ENCODE peak calls at places on chromosomes 7 and 10, in eight cellular contexts. Q is AG04449, Y is omental fat pad, S is endothelial cell, H is astrocyte of the spinal cord, J is brain microvascular endothelial cell, E is HFF-Myc, X is tibial nerve. W is an unnamed sample.

GRCh38 chr10:127338391-127339108 is 142.2 kb upstream of the INSYN2A start:
- DNase-seq in Q (peak), Y (no peak), S (no peak), H (no peak), J (no peak), E (no peak), X (peak), W (no peak)

GRCh38 chr7:141301544-141301943 is 227.7 kb downstream of the TMEM178B start:
- DNase-seq in Q (no peak), Y (no peak), S (no peak), H (no peak), J (no peak), E (no peak), X (no peak), W (no peak)

GRCh38 chr7:26620352-26620751 is 244.0 kb downstream of the SKAP2 start:
- DNase-seq in Q (no peak), Y (no peak), S (peak), H (peak), J (no peak), E (peak), X (no peak), W (no peak)

GRCh38 chr10:49174261-49174925 is 13.8 kb downstream of the TMEM273 start:
- DNase-seq in Q (no peak), Y (no peak), S (no peak), H (no peak), J (no peak), E (no peak), X (no peak), W (no peak)

GRCh38 chr10:1462521-1462920 is 274.8 kb downstream of the ADARB2 start:
- DNase-seq in Q (no peak), Y (no peak), S (no peak), H (no peak), J (no peak), E (no peak), X (no peak), W (no peak)

GRCh38 chr7:46168671-46169383 is 247.8 kb upstream of the IGFBP3 start:
- DNase-seq in Q (no peak), Y (no peak), S (no peak), H (no peak), J (no peak), E (no peak), X (no peak), W (no peak)

GRCh38 chr7:99201027-99201426 is 6.9 kb downstream of the KPNA7 start:
- DNase-seq in Q (peak), Y (no peak), S (no peak), H (peak), J (peak), E (no peak), X (no peak), W (no peak)

GRCh38 chr10:73768881-73769280 is 13.0 kb upstream of the CHCHD1 start:
- DNase-seq in Q (no peak), Y (no peak), S (no peak), H (no peak), J (no peak), E (no peak), X (no peak), W (peak)

GRCh38 chr10:62182595-62182994 is 86.0 kb downstream of the RTKN2 start:
- DNase-seq in Q (no peak), Y (no peak), S (no peak), H (no peak), J (no peak), E (no peak), X (no peak), W (no peak)

GRCh38 chr7:137682596-137682995 is 164.2 kb downstream of the DGKI start:
- DNase-seq in Q (peak), Y (no peak), S (no peak), H (peak), J (peak), E (no peak), X (no peak), W (no peak)

GRCh38 chr7:84701524-84702306 is 485.1 kb downstream of the SEMA3D start:
- DNase-seq in Q (peak), Y (no peak), S (no peak), H (peak), J (peak), E (peak), X (no peak), W (no peak)

GRCh38 chr7:123305840-123306375 is 106.1 kb upstream of the SLC13A1 start:
- DNase-seq in Q (no peak), Y (no peak), S (no peak), H (no peak), J (no peak), E (no peak), X (no peak), W (no peak)

GRCh38 chr7:8105449-8106095 is 137.0 kb downstream of the GLCCI1 start:
- DNase-seq in Q (no peak), Y (no peak), S (no peak), H (peak), J (no peak), E (no peak), X (no peak), W (no peak)

GRCh38 chr7:149005427-149006344 is 22.6 kb downstream of the PDIA4 start:
- DNase-seq in Q (no peak), Y (peak), S (peak), H (peak), J (peak), E (peak), X (peak), W (peak)

GRCh38 chr10:43943825-43944360 is 295.2 kb upstream of the ZNF32 start:
- DNase-seq in Q (no peak), Y (no peak), S (no peak), H (no peak), J (no peak), E (no peak), X (peak), W (no peak)

GRCh38 chr7:128395748-128396147 is 14.0 kb downstream of the IMPDH1 start:
- DNase-seq in Q (no peak), Y (no peak), S (no peak), H (no peak), J (no peak), E (no peak), X (no peak), W (no peak)

GRCh38 chr10:103666751-103667150 is 173.2 kb downstream of the NEURL1 start:
- DNase-seq in Q (no peak), Y (no peak), S (no peak), H (no peak), J (no peak), E (no peak), X (no peak), W (no peak)

GRCh38 chr7:506391-506831 is 13.2 kb downstream of the PDGFA start:
- DNase-seq in Q (no peak), Y (no peak), S (no peak), H (no peak), J (no peak), E (no peak), X (no peak), W (no peak)

GRCh38 chr7:101586078-101586941 is 42.8 kb downstream of the MYL10 start:
- DNase-seq in Q (no peak), Y (no peak), S (no peak), H (no peak), J (no peak), E (no peak), X (no peak), W (no peak)

GRCh38 chr10:74151879-74152722 is 1.1 kb downstream of the ADK start:
- DNase-seq in Q (no peak), Y (no peak), S (no peak), H (no peak), J (no peak), E (no peak), X (peak), W (no peak)

GRCh38 chr7:41188163-41189130 is 514.4 kb downstream of the INHBA start:
- DNase-seq in Q (peak), Y (no peak), S (no peak), H (peak), J (peak), E (peak), X (no peak), W (no peak)

GRCh38 chr7:95682913-95683312 is 86.6 kb upstream of the PDK4 start:
- DNase-seq in Q (no peak), Y (no peak), S (no peak), H (no peak), J (no peak), E (no peak), X (no peak), W (no peak)

GRCh38 chr10:114458955-114459354 is 54.7 kb upstream of the AFAP1L2 start:
- DNase-seq in Q (no peak), Y (no peak), S (peak), H (peak), J (peak), E (no peak), X (no peak), W (no peak)

GRCh38 chr7:140653319-140654108 is 12.9 kb upstream of the DENND2A start:
- DNase-seq in Q (no peak), Y (no peak), S (peak), H (peak), J (peak), E (peak), X (peak), W (peak)

GRCh38 chr7:39539816-39540215 is 26.4 kb upstream of the YAE1 start:
- DNase-seq in Q (no peak), Y (no peak), S (no peak), H (no peak), J (no peak), E (no peak), X (no peak), W (no peak)

GRCh38 chr7:30471205-30471604 is 7.4 kb downstream of the NOD1 start:
- DNase-seq in Q (no peak), Y (no peak), S (no peak), H (no peak), J (no peak), E (no peak), X (no peak), W (no peak)

GRCh38 chr7:70374772-70375533 is 757.0 kb upstream of the GALNT17 start:
- DNase-seq in Q (no peak), Y (no peak), S (no peak), H (no peak), J (no peak), E (no peak), X (no peak), W (no peak)

GRCh38 chr7:131365876-131366275 is 38.2 kb downstream of the MKLN1 start:
- DNase-seq in Q (no peak), Y (no peak), S (no peak), H (peak), J (no peak), E (no peak), X (no peak), W (no peak)

GRCh38 chr7:150367677-150368097 is 935 bp upstream of the REPIN1 start:
- DNase-seq in Q (no peak), Y (no peak), S (no peak), H (no peak), J (no peak), E (no peak), X (no peak), W (no peak)

GRCh38 chr7:104133238-104133637 is 74.6 kb downstream of the ORC5 start:
- DNase-seq in Q (no peak), Y (no peak), S (no peak), H (no peak), J (no peak), E (no peak), X (no peak), W (no peak)

GRCh38 chr7:16891338-16891737 is 9.6 kb upstream of the AGR3 start:
- DNase-seq in Q (no peak), Y (no peak), S (peak), H (peak), J (peak), E (peak), X (peak), W (no peak)

GRCh38 chr7:116810267-116811116 is 51.9 kb upstream of the CAPZA2 start:
- DNase-seq in Q (no peak), Y (no peak), S (no peak), H (no peak), J (no peak), E (no peak), X (no peak), W (no peak)

GRCh38 chr7:120583835-120584586 is 273.9 kb downstream of the TSPAN12 start:
- DNase-seq in Q (peak), Y (no peak), S (no peak), H (peak), J (peak), E (peak), X (no peak), W (no peak)

GRCh38 chr7:146478975-146479492 is 362.4 kb downstream of the CNTNAP2 start:
- DNase-seq in Q (no peak), Y (no peak), S (no peak), H (no peak), J (no peak), E (no peak), X (no peak), W (no peak)

GRCh38 chr7:41771717-41772116 is 68.8 kb upstream of the INHBA start:
- DNase-seq in Q (no peak), Y (no peak), S (no peak), H (no peak), J (no peak), E (no peak), X (no peak), W (no peak)

GRCh38 chr7:40800771-40801170 is 666.0 kb downstream of the SUGCT start:
- DNase-seq in Q (no peak), Y (no peak), S (peak), H (no peak), J (no peak), E (no peak), X (no peak), W (no peak)

GRCh38 chr7:81333004-81333403 is 414.2 kb upstream of the SEMA3C start:
- DNase-seq in Q (peak), Y (no peak), S (no peak), H (peak), J (peak), E (no peak), X (no peak), W (no peak)

GRCh38 chr7:47258798-47259197 is 323.1 kb downstream of the TNS3 start:
- DNase-seq in Q (no peak), Y (no peak), S (no peak), H (no peak), J (no peak), E (no peak), X (no peak), W (no peak)

GRCh38 chr10:78966182-78966787 is 102.5 kb upstream of the ZMIZ1 start:
- DNase-seq in Q (no peak), Y (no peak), S (no peak), H (no peak), J (no peak), E (no peak), X (no peak), W (no peak)

GRCh38 chr10:78964952-78965633 is 103.7 kb upstream of the ZMIZ1 start:
- DNase-seq in Q (no peak), Y (no peak), S (peak), H (peak), J (peak), E (no peak), X (no peak), W (no peak)

GRCh38 chr10:78963074-78964034 is 105.4 kb upstream of the ZMIZ1 start:
- DNase-seq in Q (no peak), Y (no peak), S (no peak), H (no peak), J (no peak), E (no peak), X (no peak), W (no peak)

GRCh38 chr10:78966844-78967488 is 101.8 kb upstream of the ZMIZ1 start:
- DNase-seq in Q (no peak), Y (no peak), S (no peak), H (no peak), J (no peak), E (no peak), X (no peak), W (no peak)

DNA sequence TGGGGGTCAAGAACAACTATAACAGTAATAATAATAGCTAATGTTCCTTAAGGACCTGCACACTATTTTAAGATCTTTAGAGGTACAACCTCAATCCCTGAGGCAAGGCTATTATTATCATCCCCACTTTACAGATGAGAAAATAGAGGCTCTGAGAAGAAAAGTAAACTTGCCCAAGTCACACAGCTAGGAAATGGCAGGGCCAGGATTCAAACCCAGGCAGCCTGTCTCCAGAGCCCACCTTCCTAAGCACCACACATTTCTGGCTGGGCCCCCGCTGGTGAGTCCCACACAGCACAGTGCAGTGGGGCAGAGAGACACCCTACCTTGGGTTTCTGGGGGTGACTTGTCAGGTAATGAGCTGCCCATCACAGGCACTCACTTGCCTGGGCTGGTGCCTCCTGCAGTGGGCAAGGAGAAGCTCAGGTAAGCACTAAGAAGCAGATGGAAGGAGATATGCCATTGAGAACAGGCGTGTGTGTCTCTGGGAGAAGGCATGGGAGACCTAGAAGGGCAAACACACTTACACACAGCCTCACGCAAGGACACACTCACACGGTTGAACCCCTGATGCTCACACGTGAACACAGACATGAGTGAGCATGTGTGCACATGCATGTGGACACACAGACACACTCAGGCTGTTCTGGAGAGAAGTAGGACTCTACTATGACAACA is 104.4 kb upstream of the ZMIZ1 start:
- DNase-seq in Q (no peak), Y (no peak), S (no peak), H (no peak), J (no peak), E (no peak), X (no peak), W (no peak)
- TF ChIP-seq CTCF in Q (no peak), Y (no peak), S (no peak), H (no peak), J (peak), E (no peak), X (no peak), W (no peak)

DNA sequence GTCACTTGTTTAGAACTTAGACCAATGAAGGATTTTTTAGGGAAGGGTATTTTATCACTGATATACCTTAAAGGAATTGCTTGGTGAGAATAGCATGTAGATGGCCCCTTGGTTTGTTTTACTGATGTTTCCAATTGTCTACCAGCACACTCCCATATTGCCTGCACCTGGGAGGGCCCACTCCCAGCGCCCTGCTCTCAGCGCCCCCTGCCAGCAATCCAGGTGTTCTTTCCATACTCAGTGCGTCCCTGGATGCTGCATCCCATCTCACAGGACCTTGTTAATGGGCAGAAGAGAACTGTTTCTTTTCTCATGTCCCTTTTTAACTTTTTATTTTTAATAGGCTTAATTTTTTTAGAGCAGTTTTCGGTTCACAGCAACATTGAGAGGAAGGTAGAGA is 24.1 kb upstream of the SFRP5 start:
- DNase-seq in Q (no peak), Y (no peak), S (no peak), H (no peak), J (no peak), E (no peak), X (no peak), W (no peak)
- TF ChIP-seq CTCF in Q (no peak), Y (no peak), S (no peak), H (no peak), J (no peak), E (no peak), X (no peak), W (no peak)

DNA sequence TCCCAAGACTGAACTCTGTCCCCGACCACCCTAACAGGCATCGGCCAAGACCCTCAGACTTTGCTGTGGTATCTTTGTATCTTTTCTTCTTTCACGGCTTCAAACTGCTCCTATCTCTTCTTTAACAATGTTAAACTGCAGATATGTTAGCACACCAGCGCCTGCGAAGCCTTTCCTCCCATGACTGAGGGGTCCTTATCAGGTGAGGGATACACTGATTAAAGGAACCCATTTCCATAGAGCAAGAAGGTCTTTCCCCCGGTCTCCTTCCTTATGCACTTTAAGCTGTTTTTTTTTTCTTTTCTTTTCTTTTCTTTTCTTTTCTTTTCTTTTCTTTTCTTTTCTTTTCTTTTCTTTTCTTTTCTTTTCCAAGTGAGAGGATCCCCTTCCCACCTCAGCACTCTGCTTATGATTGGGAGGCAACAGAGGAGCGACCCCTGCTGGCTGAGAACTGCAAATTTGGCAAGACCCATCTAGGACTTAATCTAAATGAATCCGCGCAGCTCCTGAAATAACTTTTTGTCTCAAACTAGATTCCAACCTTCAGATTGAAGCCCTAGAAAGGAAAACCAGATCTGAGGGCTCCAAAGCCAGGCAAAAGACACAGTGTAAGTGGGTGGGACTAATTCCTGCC is 109.9 kb downstream of the ITGB8 start:
- DNase-seq in Q (no peak), Y (no peak), S (peak), H (peak), J (peak), E (peak), X (no peak), W (no peak)
- TF ChIP-seq CTCF in Q (peak), Y (no peak), S (peak), H (peak), J (peak), E (peak), X (no peak), W (no peak)

GRCh38 chr10:72043016-72043834 is 45.1 kb downstream of the SPOCK2 start:
- DNase-seq in Q (no peak), Y (no peak), S (no peak), H (no peak), J (no peak), E (no peak), X (no peak), W (no peak)

GRCh38 chr10:72041491-72041890 is 46.9 kb downstream of the SPOCK2 start:
- DNase-seq in Q (no peak), Y (no peak), S (no peak), H (no peak), J (no peak), E (no peak), X (no peak), W (no peak)

GRCh38 chr10:72048450-72049124 is 39.8 kb downstream of the SPOCK2 start:
- DNase-seq in Q (peak), Y (peak), S (peak), H (peak), J (peak), E (peak), X (peak), W (peak)

GRCh38 chr10:72045586-72045985 is 42.8 kb downstream of the SPOCK2 start:
- DNase-seq in Q (no peak), Y (no peak), S (no peak), H (no peak), J (no peak), E (no peak), X (no peak), W (no peak)

DNA sequence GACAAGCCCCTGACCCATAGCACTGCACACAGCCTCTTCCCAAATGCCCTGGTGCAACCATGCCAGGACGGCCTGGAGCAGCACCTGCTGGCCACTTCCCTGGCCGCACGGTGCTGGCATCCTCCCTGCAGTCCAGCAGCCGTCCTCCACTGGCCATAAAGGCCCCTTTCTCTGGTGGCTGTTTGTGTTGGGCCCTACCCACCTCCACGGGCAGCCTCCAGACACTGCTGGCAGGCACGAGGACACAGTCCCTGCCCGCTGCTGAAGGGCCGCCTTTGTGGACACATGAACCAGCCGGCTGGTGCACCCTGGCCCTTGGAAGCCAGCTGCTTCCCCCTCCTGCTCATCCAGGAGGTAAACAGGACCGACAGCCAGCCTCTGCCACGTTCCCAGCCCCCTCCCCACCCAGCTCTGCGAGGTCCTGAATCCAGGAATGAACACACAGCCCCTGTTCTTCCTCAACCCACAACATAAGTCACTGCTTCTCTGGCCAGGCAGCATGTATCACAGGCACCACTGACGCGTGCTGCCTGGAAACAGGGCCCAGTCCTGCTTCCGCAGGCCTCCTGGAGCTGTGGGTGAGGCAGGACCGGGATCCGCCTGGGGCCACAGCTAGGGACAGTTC is 43.8 kb downstream of the SPOCK2 start:
- DNase-seq in Q (no peak), Y (no peak), S (peak), H (no peak), J (no peak), E (no peak), X (no peak), W (no peak)
- TF ChIP-seq CTCF in Q (peak), Y (no peak), S (no peak), H (peak), J (peak), E (peak), X (peak), W (no peak)

W was measured in activated B cell treated with CpG ODN at 0.5 μM for 24 hours.